ENCODE peak calls at places on chromosomes 7 and 10, in seven cellular contexts. K is GM04504; L is neuronal stem cell; Y is activated CD4-positive, alpha-beta T cell treated with anti-CD3 and anti-CD28 coated beads, Interleukin-2, amount 10 ng/mL, durations not matched to agents 24 days and 14 days; N is stimulated activated CD8-positive, alpha-beta memory T cell treated with anti-CD3 and anti-CD28 coated beads, Interleukin-12 subunit alpha, Interleukin-12 subunit beta, amount 100 ng/mL, for 4 hours; O is cardiac fibroblast; H is T-helper 1 cell. D is an unnamed sample.

GRCh38 chr10:76711374-76711997 is 926.1 kb downstream of the KCNMA1 start:
- DNase-seq in K (no peak), L (no peak), Y (no peak), N (no peak), O (no peak), H (no peak), D (no peak)

GRCh38 chr7:2876031-2876862 is 32.1 kb upstream of the GNA12 start:
- DNase-seq in K (no peak), L (no peak), Y (no peak), N (no peak), O (peak; percentile 87), H (no peak), D (peak; percentile 91)

GRCh38 chr7:152761116-152761748 is 1.7 kb downstream of the ACTR3B start:
- DNase-seq in K (no peak), L (no peak), Y (no peak), N (no peak), O (peak; percentile 75), H (no peak), D (no peak)

GRCh38 chr7:54678763-54679396 is 80.1 kb downstream of the SEC61G start:
- DNase-seq in K (no peak), L (no peak), Y (no peak), N (no peak), O (peak; percentile 5), H (no peak), D (peak; percentile 35)

GRCh38 chr10:14466256-14466655 is 135.5 kb upstream of the FRMD4A start:
- DNase-seq in K (no peak), L (no peak), Y (no peak), N (no peak), O (peak; percentile 52), H (no peak), D (no peak)

GRCh38 chr7:69213882-69214281 is 384.4 kb upstream of the AUTS2 start:
- DNase-seq in K (peak; percentile 40), L (no peak), Y (no peak), N (no peak), O (no peak), H (no peak), D (no peak)

GRCh38 chr10:3813986-3814831 is 29.2 kb upstream of the KLF6 start:
- DNase-seq in K (no peak), L (no peak), Y (no peak), N (no peak), O (peak; percentile 38), H (no peak), D (no peak)

GRCh38 chr7:137297551-137298463 is 45.7 kb downstream of the PTN start:
- DNase-seq in K (no peak), L (no peak), Y (no peak), N (no peak), O (no peak), H (no peak), D (no peak)

GRCh38 chr10:103854687-103855423 is 521 bp downstream of the SH3PXD2A start:
- DNase-seq in K (no peak), L (no peak), Y (peak; percentile 64), N (no peak), O (peak; percentile 50), H (no peak), D (no peak)

GRCh38 chr10:133608855-133609254 is 17.7 kb downstream of the FRG2B start:
- DNase-seq in K (no peak), L (no peak), Y (no peak), N (no peak), O (peak; percentile 31), H (no peak), D (peak; percentile 46)

GRCh38 chr7:149846436-149847046 is 8.4 kb downstream of the ZNF862 start:
- DNase-seq in K (no peak), L (no peak), Y (no peak), N (no peak), O (no peak), H (no peak), D (no peak)

GRCh38 chr10:60377955-60378354 is 11.7 kb downstream of the ANK3 start:
- DNase-seq in K (no peak), L (no peak), Y (no peak), N (no peak), O (peak; percentile 60), H (no peak), D (peak; percentile 10)

GRCh38 chr10:109765838-109766237 is 157.5 kb downstream of the XPNPEP1 start:
- DNase-seq in K (no peak), L (no peak), Y (no peak), N (no peak), O (no peak), H (no peak), D (no peak)

GRCh38 chr10:23192741-23193434 is 776 bp downstream of the PTF1A start:
- DNase-seq in K (no peak), L (no peak), Y (peak; percentile 50), N (no peak), O (no peak), H (no peak), D (no peak)

GRCh38 chr10:117597216-117597615 is 54.7 kb downstream of the EMX2 start:
- DNase-seq in K (peak; percentile 36), L (no peak), Y (no peak), N (no peak), O (no peak), H (no peak), D (peak; percentile 47)

GRCh38 chr7:39825391-39825790 is 124.7 kb upstream of the CDK13 start:
- DNase-seq in K (no peak), L (no peak), Y (no peak), N (no peak), O (no peak), H (no peak), D (no peak)

GRCh38 chr10:17989908-17990767 is 38.4 kb downstream of the SLC39A12 start:
- DNase-seq in K (peak; percentile 43), L (no peak), Y (no peak), N (no peak), O (peak; percentile 91), H (no peak), D (peak; percentile 27)

GRCh38 chr10:102673961-102674511 is 29.8 kb downstream of the TRIM8 start:
- DNase-seq in K (no peak), L (peak; percentile 57), Y (peak; percentile 94), N (no peak), O (peak; percentile 83), H (peak; percentile 31), D (no peak)

GRCh38 chr10:126841341-126841902 is 63.8 kb upstream of the DOCK1 start:
- DNase-seq in K (no peak), L (no peak), Y (peak; percentile 26), N (no peak), O (no peak), H (no peak), D (no peak)

GRCh38 chr10:63518690-63519288 is 2.4 kb upstream of the REEP3 start:
- DNase-seq in K (no peak), L (no peak), Y (no peak), N (no peak), O (no peak), H (no peak), D (no peak)

GRCh38 chr7:98329100-98329871 is 47.8 kb downstream of the BRI3 start:
- DNase-seq in K (no peak), L (no peak), Y (no peak), N (no peak), O (peak; percentile 78), H (no peak), D (no peak)

GRCh38 chr7:78601728-78602127 is 803.2 kb downstream of the PHTF2 start:
- DNase-seq in K (no peak), L (no peak), Y (no peak), N (no peak), O (no peak), H (no peak), D (no peak)

GRCh38 chr7:137241655-137242054 is 101.9 kb downstream of the PTN start:
- DNase-seq in K (no peak), L (no peak), Y (no peak), N (no peak), O (no peak), H (no peak), D (no peak)

GRCh38 chr7:151109094-151110048 is 23.1 kb downstream of the AGAP3 start:
- DNase-seq in K (no peak), L (no peak), Y (no peak), N (no peak), O (peak; percentile 49), H (no peak), D (no peak)

D was measured in trophoblast cell.